ENCODE peak calls at places on chromosome 17, in seven cellular contexts. B is NB4, V is nephron progenitor cell, F is LNCaP clone FGC, R is mesothelial cell of epicardium, U is psoas muscle, T is ovary. J is an unnamed sample.

GRCh38 chr17:3027786-3028532 is 35.4 kb downstream of the OR1D5 start:
- DNase-seq in B (no peak), V (no peak), F (no peak), R (no peak), U (peak), T (peak), J (no peak)

GRCh38 chr17:76268015-76268749 is 3.0 kb downstream of the UBALD2 start:
- DNase-seq in B (peak), V (no peak), F (no peak), R (no peak), U (peak), T (no peak), J (no peak)

GRCh38 chr17:83028851-83029250 is 50.6 kb upstream of the METRNL start:
- DNase-seq in B (no peak), V (no peak), F (no peak), R (no peak), U (no peak), T (peak), J (no peak)

GRCh38 chr17:58541249-58541648 is 26.8 kb upstream of the MTMR4 start:
- DNase-seq in B (peak), V (no peak), F (no peak), R (no peak), U (no peak), T (no peak), J (no peak)

GRCh38 chr17:38451840-38452529 is 23.7 kb downstream of the ARHGAP23 start:
- DNase-seq in B (peak), V (peak), F (no peak), R (no peak), U (no peak), T (peak), J (no peak)

GRCh38 chr17:43665038-43665386 is 3.3 kb upstream of the MEOX1 start:
- DNase-seq in B (no peak), V (no peak), F (no peak), R (no peak), U (peak), T (no peak), J (no peak)

GRCh38 chr17:52027620-52028019 is 130.9 kb downstream of the CA10 start:
- DNase-seq in B (no peak), V (no peak), F (no peak), R (no peak), U (no peak), T (no peak), J (no peak)

GRCh38 chr17:32342603-32343325 is 791 bp upstream of the C17orf75 start:
- DNase-seq in B (no peak), V (no peak), F (no peak), R (no peak), U (no peak), T (no peak), J (no peak)

GRCh38 chr17:21355586-21355985 is 20.6 kb upstream of the KCNJ12 start:
- DNase-seq in B (no peak), V (peak), F (no peak), R (no peak), U (peak), T (no peak), J (no peak)

GRCh38 chr17:48338720-48339119 is 91.3 kb downstream of the SKAP1 start:
- DNase-seq in B (no peak), V (no peak), F (no peak), R (no peak), U (no peak), T (no peak), J (no peak)

GRCh38 chr17:38800237-38800760 is 943 bp upstream of the PIP4K2B start:
- DNase-seq in B (no peak), V (no peak), F (no peak), R (no peak), U (no peak), T (no peak), J (no peak)

GRCh38 chr17:50127661-50128361 is 2.1 kb downstream of the SAMD14 start:
- DNase-seq in B (peak), V (no peak), F (no peak), R (no peak), U (no peak), T (no peak), J (no peak)
- TF ChIP-seq CTCF in B (no peak), V (no peak), F (no peak), R (no peak), U (no peak), T (no peak), J (no peak)

DNA sequence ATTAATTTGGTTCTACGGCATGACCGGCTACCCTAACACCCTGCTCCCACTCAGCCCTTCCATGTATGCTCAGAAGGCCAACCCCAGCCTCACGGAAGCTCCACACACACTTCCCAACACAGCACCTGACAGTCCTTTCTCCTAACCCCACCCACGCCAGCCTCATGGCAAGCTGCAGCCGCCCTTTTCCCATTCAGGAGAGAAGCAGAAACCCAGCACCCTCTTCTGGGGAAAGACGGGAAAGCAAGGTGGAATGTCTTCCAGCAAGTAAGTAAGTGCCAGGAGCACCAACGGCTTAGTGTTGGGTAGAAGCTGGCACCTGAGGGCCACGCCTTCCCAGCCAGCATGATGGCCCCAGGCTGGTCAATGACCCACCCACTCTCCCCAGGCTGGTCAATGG is 32.1 kb downstream of the ABR start:
- DNase-seq in B (no peak), V (peak), F (peak), R (no peak), U (no peak), T (no peak), J (peak)
- TF ChIP-seq CTCF in B (no peak), V (peak), F (peak), R (no peak), U (peak), T (no peak), J (peak)

DNA sequence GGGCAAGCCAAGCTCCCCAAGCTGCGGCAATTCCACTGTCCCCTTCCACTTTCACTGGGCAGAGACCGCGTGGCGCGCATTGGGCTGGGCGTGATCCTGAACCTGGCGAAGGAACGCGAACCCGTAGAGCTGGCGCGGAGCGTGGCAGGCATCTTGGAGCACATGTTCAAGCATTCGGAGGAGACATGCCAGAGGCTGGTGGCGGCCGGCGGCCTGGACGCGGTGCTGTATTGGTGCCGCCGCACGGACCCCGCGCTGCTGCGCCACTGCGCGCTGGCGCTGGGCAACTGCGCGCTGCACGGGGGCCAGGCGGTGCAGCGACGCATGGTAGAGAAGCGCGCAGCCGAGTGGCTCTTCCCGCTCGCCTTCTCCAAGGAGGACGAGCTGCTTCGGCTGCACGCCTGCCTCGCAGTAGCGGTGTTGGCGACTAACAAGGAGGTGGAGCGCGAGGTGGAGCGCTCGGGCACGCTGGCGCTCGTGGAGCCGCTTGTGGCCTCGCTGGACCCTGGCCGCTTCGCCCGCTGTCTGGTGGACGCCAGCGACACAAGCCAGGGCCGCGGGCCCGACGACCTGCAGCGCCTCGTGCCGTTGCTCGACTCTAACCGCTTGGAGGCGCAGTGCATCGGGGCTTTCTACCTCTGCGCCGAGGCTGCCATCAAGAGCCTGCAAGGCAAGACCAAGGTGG is 9.8 kb downstream of the SARM1 start:
- DNase-seq in B (no peak), V (peak), F (no peak), R (no peak), U (peak), T (peak), J (peak)
- TF ChIP-seq CTCF in B (no peak), V (peak), F (no peak), R (no peak), U (no peak), T (no peak), J (peak)

DNA sequence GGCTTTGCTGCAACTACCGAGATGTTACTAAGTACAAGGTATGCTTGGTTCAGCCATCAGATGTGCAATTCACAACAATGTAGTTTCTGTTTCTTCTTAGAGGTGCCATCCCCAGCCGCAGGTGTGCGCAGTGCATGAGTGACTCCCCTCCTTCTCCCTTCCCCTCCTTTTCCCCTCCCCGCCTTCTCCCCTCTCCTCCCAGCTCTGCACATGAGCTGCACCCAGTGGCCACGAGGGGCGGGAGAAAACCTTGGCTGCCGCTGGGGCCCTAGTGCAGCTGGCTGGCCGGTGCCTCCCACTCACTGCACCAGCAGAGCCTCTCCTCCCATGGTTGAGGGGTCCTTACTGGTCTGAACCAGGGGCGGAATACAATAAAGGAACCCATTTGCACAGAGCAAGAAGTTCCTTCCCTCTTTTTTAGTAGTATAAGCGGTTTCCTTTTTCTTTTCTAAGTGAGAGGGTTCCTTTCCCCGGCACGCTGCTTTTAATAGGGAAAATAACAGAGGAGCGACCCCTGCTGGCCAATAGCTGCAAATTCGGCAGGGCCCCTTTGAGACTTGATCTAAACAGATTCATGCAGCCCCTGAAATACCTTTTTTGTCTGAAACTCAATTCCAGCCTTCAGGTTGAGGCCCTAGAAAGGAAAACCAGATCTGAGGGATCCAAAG is 7.8 kb upstream of the CCL15 start:
- DNase-seq in B (peak), V (no peak), F (no peak), R (no peak), U (no peak), T (no peak), J (no peak)
- TF ChIP-seq CTCF in B (peak), V (peak), F (peak), R (peak), U (peak), T (no peak), J (peak)